ENCODE peak calls at places on chromosome 6, in five cellular contexts. One of them, this sample, is unnamed.
A peak's percentile ranks its signal among the peaks of the same experiment; 100 is the strongest.

GRCh38 chr6:63437058-63437457 is 117.3 kb upstream of the LGSN start:
- DNase-seq in DMS53: no peak
- DNase-seq in psoas muscle: no peak
- DNase-seq in GM23248: no peak
- DNase-seq in Jurkat, Clone E6-1: no peak
- DNase-seq in this sample: no peak

GRCh38 chr6:109998159-109998785 is 20.2 kb downstream of the GPR6 start:
- DNase-seq in psoas muscle: no peak
- DNase-seq in Jurkat, Clone E6-1: no peak
- DNase-seq in GM23248: peak; percentile 8
- DNase-seq in DMS53: no peak
- DNase-seq in this sample: no peak

GRCh38 chr6:151260191-151260590 is 20.4 kb downstream of the AKAP12 start:
- DNase-seq in Jurkat, Clone E6-1: no peak
- DNase-seq in psoas muscle: no peak
- DNase-seq in GM23248: peak; percentile 15
- DNase-seq in DMS53: no peak
- DNase-seq in this sample: no peak

GRCh38 chr6:39880521-39881048 is 53.7 kb downstream of the MOCS1 start:
- DNase-seq in GM23248: no peak
- DNase-seq in psoas muscle: no peak
- DNase-seq in Jurkat, Clone E6-1: peak; percentile 99
- DNase-seq in DMS53: no peak
- DNase-seq in this sample: no peak

GRCh38 chr6:1987640-1988039 is 257.8 kb downstream of the GMDS start:
- DNase-seq in GM23248: peak; percentile 88
- DNase-seq in psoas muscle: no peak
- DNase-seq in DMS53: peak; percentile 53
- DNase-seq in Jurkat, Clone E6-1: no peak
- DNase-seq in this sample: no peak

GRCh38 chr6:132070356-132070755 is 119.2 kb upstream of the CCN2 start:
- DNase-seq in psoas muscle: no peak
- DNase-seq in Jurkat, Clone E6-1: no peak
- DNase-seq in DMS53: peak; percentile 82
- DNase-seq in GM23248: no peak
- DNase-seq in this sample: no peak

GRCh38 chr6:44297063-44298038 is 15.8 kb downstream of the AARS2 start:
- DNase-seq in DMS53: peak; percentile 72
- DNase-seq in Jurkat, Clone E6-1: no peak
- DNase-seq in GM23248: peak; percentile 65
- DNase-seq in psoas muscle: peak; percentile 66
- DNase-seq in this sample: no peak

GRCh38 chr6:149964243-149965190 is 774 bp downstream of the ULBP1 start:
- DNase-seq in Jurkat, Clone E6-1: no peak
- DNase-seq in GM23248: peak; percentile 56
- DNase-seq in psoas muscle: no peak
- DNase-seq in DMS53: peak; percentile 46
- DNase-seq in this sample: no peak

GRCh38 chr6:158475344-158476302 is 84.3 kb upstream of the TMEM181 start:
- DNase-seq in psoas muscle: no peak
- DNase-seq in GM23248: peak; percentile 78
- DNase-seq in Jurkat, Clone E6-1: no peak
- DNase-seq in DMS53: peak; percentile 95
- DNase-seq in this sample: no peak

GRCh38 chr6:14876778-14877613 is 368.9 kb upstream of the JARID2 start:
- DNase-seq in GM23248: peak; percentile 86
- DNase-seq in psoas muscle: no peak
- DNase-seq in Jurkat, Clone E6-1: peak; percentile 37
- DNase-seq in DMS53: peak; percentile 62
- DNase-seq in this sample: no peak

GRCh38 chr6:113050010-113050893 is 703.1 kb downstream of the RFPL4B start:
- DNase-seq in psoas muscle: no peak
- DNase-seq in Jurkat, Clone E6-1: no peak
- DNase-seq in GM23248: peak; percentile 61
- DNase-seq in DMS53: peak; percentile 59
- DNase-seq in this sample: no peak

GRCh38 chr6:110933913-110934312 is 24.6 kb upstream of the GTF3C6 start:
- DNase-seq in Jurkat, Clone E6-1: no peak
- DNase-seq in psoas muscle: no peak
- DNase-seq in GM23248: no peak
- DNase-seq in DMS53: no peak
- DNase-seq in this sample: no peak

GRCh38 chr6:18269253-18269652 is 4.9 kb upstream of the DEK start:
- DNase-seq in Jurkat, Clone E6-1: peak; percentile 82
- DNase-seq in GM23248: peak; percentile 59
- DNase-seq in psoas muscle: no peak
- DNase-seq in DMS53: no peak
- DNase-seq in this sample: no peak

GRCh38 chr6:80382796-80383195 is 276.3 kb downstream of the BCKDHB start:
- DNase-seq in DMS53: no peak
- DNase-seq in GM23248: no peak
- DNase-seq in psoas muscle: no peak
- DNase-seq in Jurkat, Clone E6-1: no peak
- DNase-seq in this sample: no peak

GRCh38 chr6:145815351-145815772 is 767 bp upstream of the FBXO30 start:
- DNase-seq in GM23248: peak; percentile 66
- DNase-seq in Jurkat, Clone E6-1: no peak
- DNase-seq in DMS53: peak; percentile 56
- DNase-seq in psoas muscle: no peak
- DNase-seq in this sample: no peak

GRCh38 chr6:39225946-39226437 is 3.3 kb downstream of the KCNK5 start:
- DNase-seq in DMS53: no peak
- DNase-seq in GM23248: no peak
- DNase-seq in psoas muscle: no peak
- DNase-seq in Jurkat, Clone E6-1: peak; percentile 88
- DNase-seq in this sample: peak; percentile 57

GRCh38 chr6:85389180-85389797 is 60.6 kb upstream of the NT5E start:
- DNase-seq in DMS53: no peak
- DNase-seq in GM23248: no peak
- DNase-seq in psoas muscle: no peak
- DNase-seq in Jurkat, Clone E6-1: no peak
- DNase-seq in this sample: no peak

GRCh38 chr6:31821301-31822037 is 6.1 kb upstream of the HSPA1B start:
- DNase-seq in Jurkat, Clone E6-1: no peak
- DNase-seq in psoas muscle: peak; percentile 85
- DNase-seq in DMS53: peak; percentile 84
- DNase-seq in GM23248: peak; percentile 77
- DNase-seq in this sample: peak; percentile 77

GRCh38 chr6:135568366-135568765 is 70.8 kb upstream of the AHI1 start:
- DNase-seq in GM23248: peak; percentile 20
- DNase-seq in psoas muscle: no peak
- DNase-seq in DMS53: no peak
- DNase-seq in Jurkat, Clone E6-1: peak; percentile 28
- DNase-seq in this sample: no peak

GRCh38 chr6:63573899-63574553 is 1.7 kb downstream of the LOC128125822 start:
- DNase-seq in psoas muscle: no peak
- DNase-seq in DMS53: peak; percentile 83
- DNase-seq in Jurkat, Clone E6-1: peak; percentile 39
- DNase-seq in GM23248: peak; percentile 75
- DNase-seq in this sample: peak; percentile 51

GRCh38 chr6:16400248-16400760 is 161.9 kb downstream of the GMPR start:
- DNase-seq in Jurkat, Clone E6-1: no peak
- DNase-seq in DMS53: no peak
- DNase-seq in psoas muscle: no peak
- DNase-seq in GM23248: no peak
- DNase-seq in this sample: no peak

GRCh38 chr6:4472953-4473642 is 303.1 kb upstream of the CDYL start:
- DNase-seq in DMS53: peak; percentile 8
- DNase-seq in GM23248: no peak
- DNase-seq in Jurkat, Clone E6-1: no peak
- DNase-seq in psoas muscle: no peak
- DNase-seq in this sample: no peak

GRCh38 chr6:45741437-45742166 is 274.1 kb downstream of the CLIC5 start:
- DNase-seq in GM23248: peak; percentile 45
- DNase-seq in DMS53: no peak
- DNase-seq in Jurkat, Clone E6-1: no peak
- DNase-seq in psoas muscle: no peak
- DNase-seq in this sample: peak; percentile 28

GRCh38 chr6:170003027-170003426 is 251.6 kb downstream of the ERMARD start:
- DNase-seq in DMS53: peak; percentile 22
- DNase-seq in GM23248: no peak
- DNase-seq in psoas muscle: no peak
- DNase-seq in Jurkat, Clone E6-1: no peak
- DNase-seq in this sample: no peak

GRCh38 chr6:71463061-71463460 is 174.4 kb downstream of the OGFRL1 start:
- DNase-seq in Jurkat, Clone E6-1: no peak
- DNase-seq in GM23248: no peak
- DNase-seq in DMS53: no peak
- DNase-seq in psoas muscle: no peak
- DNase-seq in this sample: no peak

This sample was measured in lung.